ENCODE peak calls at places on chromosome 7, in seven cellular contexts. Y, C, U, M, J, Q and G are unnamed samples.

GRCh38 chr7:101315336-101315735 is 6.3 kb downstream of the IFT22 start:
- DNase-seq in Y (peak; percentile 87), C (peak; percentile 38), U (peak; percentile 49), M (peak; percentile 59), J (no peak), Q (peak; percentile 46), G (no peak)

GRCh38 chr7:5214236-5214635 is 24.2 kb downstream of the WIPI2 start:
- DNase-seq in Y (no peak), C (no peak), U (no peak), M (no peak), J (no peak), Q (no peak), G (no peak)

GRCh38 chr7:18508441-18509427 is 13.2 kb downstream of the HDAC9 start:
- DNase-seq in Y (peak; percentile 12), C (peak; percentile 66), U (peak; percentile 98), M (peak; percentile 23), J (no peak), Q (no peak), G (peak; percentile 42)

GRCh38 chr7:155962191-155962967 is 150.1 kb upstream of the SHH start:
- DNase-seq in Y (peak; percentile 66), C (peak; percentile 84), U (peak; percentile 77), M (peak; percentile 52), J (no peak), Q (no peak), G (peak; percentile 86)

GRCh38 chr7:4099651-4100050 is 582.4 kb upstream of the FOXK1 start:
- DNase-seq in Y (no peak), C (no peak), U (no peak), M (no peak), J (no peak), Q (no peak), G (no peak)

GRCh38 chr7:91267558-91267955 is 3.3 kb downstream of the FZD1 start:
- DNase-seq in Y (no peak), C (no peak), U (peak; percentile 75), M (no peak), J (no peak), Q (no peak), G (no peak)

GRCh38 chr7:158782638-158783490 is 46.4 kb downstream of the ESYT2 start:
- DNase-seq in Y (no peak), C (no peak), U (peak; percentile 12), M (peak; percentile 55), J (no peak), Q (peak; percentile 41), G (peak; percentile 30)

GRCh38 chr7:93060025-93060424 is 57.8 kb downstream of the SAMD9 start:
- DNase-seq in Y (no peak), C (no peak), U (no peak), M (no peak), J (no peak), Q (no peak), G (no peak)

GRCh38 chr7:28354601-28355062 is 57.7 kb upstream of the CREB5 start:
- DNase-seq in Y (no peak), C (no peak), U (peak; percentile 99), M (peak; percentile 35), J (no peak), Q (no peak), G (peak; percentile 87)

GRCh38 chr7:110568388-110568787 is 522.5 kb upstream of the LRRN3 start:
- DNase-seq in Y (no peak), C (no peak), U (no peak), M (no peak), J (no peak), Q (no peak), G (no peak)

GRCh38 chr7:95470452-95470851 is 15.3 kb upstream of the ASB4 start:
- DNase-seq in Y (peak; percentile 81), C (no peak), U (peak; percentile 16), M (peak; percentile 41), J (no peak), Q (peak; percentile 10), G (peak; percentile 5)

GRCh38 chr7:99003419-99003818 is 125.1 kb downstream of the TRRAP start:
- DNase-seq in Y (no peak), C (no peak), U (no peak), M (no peak), J (no peak), Q (no peak), G (no peak)

GRCh38 chr7:46754135-46754730 is 827.7 kb downstream of the TNS3 start:
- DNase-seq in Y (no peak), C (peak; percentile 36), U (peak; percentile 57), M (no peak), J (no peak), Q (no peak), G (no peak)

GRCh38 chr7:67018940-67019339 is 22.3 kb downstream of the TYW1 start:
- DNase-seq in Y (no peak), C (no peak), U (no peak), M (no peak), J (no peak), Q (no peak), G (no peak)

GRCh38 chr7:98107313-98107691 is 640 bp downstream of the LMTK2 start:
- DNase-seq in Y (peak; percentile 56), C (no peak), U (no peak), M (no peak), J (no peak), Q (peak; percentile 25), G (peak; percentile 15)

GRCh38 chr7:147833981-147834380 is 756.6 kb upstream of the C7orf33 start:
- DNase-seq in Y (no peak), C (no peak), U (no peak), M (no peak), J (no peak), Q (no peak), G (no peak)

GRCh38 chr7:26583094-26583493 is 281.3 kb downstream of the SKAP2 start:
- DNase-seq in Y (no peak), C (no peak), U (no peak), M (no peak), J (no peak), Q (no peak), G (no peak)

GRCh38 chr7:17298840-17299476 is 506 bp downstream of the AHR start:
- DNase-seq in Y (peak; percentile 68), C (no peak), U (peak; percentile 12), M (peak; percentile 39), J (no peak), Q (peak; percentile 56), G (no peak)

GRCh38 chr7:102291056-102291915 is 4.6 kb downstream of the SH2B2 start:
- DNase-seq in Y (no peak), C (no peak), U (no peak), M (no peak), J (no peak), Q (no peak), G (no peak)

GRCh38 chr7:2661602-2662272 is 26.3 kb upstream of the AMZ1 start:
- DNase-seq in Y (no peak), C (no peak), U (no peak), M (no peak), J (no peak), Q (no peak), G (no peak)

GRCh38 chr7:155815332-155816191 is 3.3 kb upstream of the SHH start:
- DNase-seq in Y (peak; percentile 73), C (no peak), U (peak; percentile 43), M (peak; percentile 81), J (no peak), Q (peak; percentile 63), G (peak; percentile 93)

GRCh38 chr7:140238778-140239652 is 62.2 kb upstream of the KDM7A start:
- DNase-seq in Y (no peak), C (no peak), U (no peak), M (no peak), J (no peak), Q (peak; percentile 92), G (no peak)

DNA sequence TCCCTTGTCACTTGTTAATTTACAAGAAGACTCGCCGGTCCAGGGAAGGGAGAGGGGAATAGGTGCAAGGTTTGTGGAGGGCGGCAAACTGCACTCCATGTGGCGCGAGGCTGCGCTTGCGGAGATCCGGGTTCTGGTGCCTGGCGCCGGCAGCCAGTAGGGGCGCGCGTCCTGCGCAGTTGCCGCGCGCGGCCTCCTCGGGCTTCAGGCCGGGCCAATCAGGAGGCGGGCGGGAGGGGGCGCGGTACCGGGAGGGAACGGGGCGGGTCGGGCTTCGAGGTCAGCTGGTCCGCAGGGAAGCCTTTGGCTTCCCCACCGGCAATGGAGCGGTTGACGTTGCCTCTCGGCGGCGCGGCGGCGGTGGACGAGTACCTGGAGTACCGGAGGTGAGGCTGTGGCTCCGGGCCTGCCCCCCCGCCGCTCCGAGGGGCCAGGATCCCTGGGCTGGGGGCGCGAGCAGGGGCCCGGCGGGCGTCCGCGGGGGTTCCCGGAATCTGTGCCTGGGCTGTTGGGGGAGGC is at the start of gene FAM221A:
- DNase-seq in Y (no peak), C (no peak), U (peak; percentile 67), M (peak; percentile 54), J (peak; percentile 36), Q (peak; percentile 94), G (peak; percentile 59)
- TF ChIP-seq POLR2A in Y (no peak), C (no peak), U (no peak), M (no peak), J (no peak), Q (no peak), G (no peak)

GRCh38 chr7:117489016-117489415 is 9.2 kb downstream of the CFTR start:
- DNase-seq in Y (no peak), C (no peak), U (no peak), M (no peak), J (no peak), Q (no peak), G (no peak)

GRCh38 chr7:117489911-117490310 is 10.1 kb downstream of the CFTR start:
- DNase-seq in Y (no peak), C (no peak), U (no peak), M (no peak), J (no peak), Q (no peak), G (no peak)

GRCh38 chr7:117493460-117493859 is 13.6 kb downstream of the CFTR start:
- DNase-seq in Y (no peak), C (no peak), U (no peak), M (no peak), J (no peak), Q (no peak), G (no peak)

GRCh38 chr7:117484988-117485655 is 5.3 kb downstream of the CFTR start:
- DNase-seq in Y (no peak), C (no peak), U (no peak), M (no peak), J (no peak), Q (no peak), G (no peak)

GRCh38 chr7:117489435-117489834 is 9.6 kb downstream of the CFTR start:
- DNase-seq in Y (no peak), C (no peak), U (no peak), M (no peak), J (no peak), Q (no peak), G (no peak)
- TF ChIP-seq POLR2A in Y (no peak), C (no peak), U (no peak), M (no peak), J (no peak), Q (no peak), G (no peak)

DNA sequence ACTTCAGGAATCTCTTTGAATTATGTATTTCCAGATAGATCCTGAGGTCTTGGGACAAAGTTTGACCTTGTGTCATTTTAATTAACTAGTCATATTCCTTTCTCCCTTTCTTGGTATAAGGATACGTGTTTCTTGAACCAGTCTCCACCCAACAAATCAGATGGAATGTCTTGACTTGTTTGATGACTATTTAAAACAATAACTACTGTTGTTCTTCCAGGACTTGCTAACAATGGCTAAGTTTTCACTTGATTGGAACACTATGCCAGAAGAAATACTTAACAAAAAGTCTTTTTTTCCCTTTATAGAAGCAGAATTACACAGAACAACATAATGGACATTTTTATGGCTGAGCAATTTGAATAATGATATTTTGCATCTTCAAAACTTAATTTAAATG is 43.0 kb upstream of the WIPF3 start:
- DNase-seq in Y (no peak), C (no peak), U (no peak), M (no peak), J (no peak), Q (no peak), G (no peak)
- TF ChIP-seq POLR2A in Y (no peak), C (no peak), U (no peak), M (no peak), J (no peak), Q (no peak), G (no peak)

GRCh38 chr7:945556-946255 is 8.8 kb downstream of the ADAP1 start:
- DNase-seq in Y (no peak), C (peak; percentile 86), U (no peak), M (no peak), J (no peak), Q (peak; percentile 96), G (no peak)
- TF ChIP-seq POLR2A in Y (no peak), C (no peak), U (no peak), M (no peak), J (no peak), Q (peak; percentile 97), G (no peak)